ENCODE peak calls at places on chromosomes 11 and 22, in ten cellular contexts. Y is cardiac muscle cell, D is substantia nigra, W is A549, U is aorta, O is OCI-LY7, R is right atrium auricular region, E is caudate nucleus, G is sigmoid colon, Z is colonic mucosa. L is an unnamed sample.

GRCh38 chr11:11396290-11397042 is 43.4 kb upstream of the CSNK2A3 start:
- DNase-seq in Y (no peak), D (no peak), W (peak), U (no peak), O (no peak), R (no peak), E (no peak), G (no peak), Z (no peak), L (peak)

GRCh38 chr11:9158898-9159391 is 67.5 kb upstream of the SCUBE2 start:
- DNase-seq in Y (no peak), D (no peak), W (no peak), U (no peak), O (no peak), R (no peak), E (no peak), G (no peak), Z (no peak), L (peak)

GRCh38 chr22:37636186-37636948 is 3.1 kb upstream of the SH3BP1 start:
- DNase-seq in Y (no peak), D (no peak), W (no peak), U (no peak), O (no peak), R (no peak), E (no peak), G (no peak), Z (no peak), L (no peak)

GRCh38 chr11:14357843-14358728 is 897 bp downstream of the RRAS2 start:
- DNase-seq in Y (peak), D (no peak), W (peak), U (peak), O (no peak), R (no peak), E (no peak), G (peak), Z (peak), L (peak)

GRCh38 chr11:119730789-119731386 is 1.9 kb upstream of the NECTIN1 start:
- DNase-seq in Y (no peak), D (no peak), W (no peak), U (no peak), O (no peak), R (no peak), E (no peak), G (no peak), Z (no peak), L (no peak)

GRCh38 chr22:47444746-47445065 is 682.3 kb downstream of the TBC1D22A start:
- DNase-seq in Y (no peak), D (no peak), W (no peak), U (no peak), O (no peak), R (no peak), E (no peak), G (peak), Z (peak), L (no peak)

GRCh38 chr11:104033134-104033533 is 3.3 kb upstream of the DDI1 start:
- DNase-seq in Y (no peak), D (no peak), W (peak), U (no peak), O (no peak), R (no peak), E (no peak), G (no peak), Z (no peak), L (peak)

GRCh38 chr22:46079861-46080821 is 70.2 kb upstream of the PPARA start:
- DNase-seq in Y (no peak), D (peak), W (peak), U (peak), O (no peak), R (peak), E (peak), G (peak), Z (no peak), L (peak)

GRCh38 chr11:116701297-116701801 is 71.4 kb downstream of the BUD13 start:
- DNase-seq in Y (no peak), D (no peak), W (no peak), U (no peak), O (no peak), R (no peak), E (no peak), G (peak), Z (no peak), L (no peak)

GRCh38 chr11:64516226-64516625 is 74.8 kb upstream of the SLC22A12 start:
- DNase-seq in Y (no peak), D (no peak), W (no peak), U (no peak), O (peak), R (no peak), E (no peak), G (no peak), Z (peak), L (no peak)

GRCh38 chr11:57276169-57276854 is 39.3 kb upstream of the APLNR start:
- DNase-seq in Y (no peak), D (no peak), W (no peak), U (no peak), O (no peak), R (no peak), E (no peak), G (no peak), Z (no peak), L (no peak)

GRCh38 chr22:45227645-45228400 is 12.9 kb downstream of the KIAA0930 start:
- DNase-seq in Y (no peak), D (no peak), W (no peak), U (peak), O (no peak), R (no peak), E (peak), G (no peak), Z (no peak), L (no peak)

GRCh38 chr11:70541176-70541575 is 142.8 kb downstream of the CTTN start:
- DNase-seq in Y (no peak), D (no peak), W (no peak), U (no peak), O (no peak), R (no peak), E (no peak), G (no peak), Z (no peak), L (no peak)

GRCh38 chr11:109865558-109866186 is 227.5 kb upstream of the ZC3H12C start:
- DNase-seq in Y (no peak), D (no peak), W (peak), U (no peak), O (no peak), R (no peak), E (no peak), G (no peak), Z (peak), L (no peak)

GRCh38 chr11:1074244-1075221 is at the start of gene MUC2:
- DNase-seq in Y (no peak), D (no peak), W (no peak), U (peak), O (no peak), R (no peak), E (no peak), G (peak), Z (no peak), L (no peak)

GRCh38 chr11:25587496-25587895 is 744.4 kb upstream of the ANO3 start:
- DNase-seq in Y (no peak), D (no peak), W (no peak), U (no peak), O (no peak), R (no peak), E (no peak), G (no peak), Z (no peak), L (no peak)

GRCh38 chr22:40855960-40856512 is 403 bp downstream of the ST13 start:
- DNase-seq in Y (peak), D (no peak), W (peak), U (peak), O (peak), R (no peak), E (peak), G (peak), Z (peak), L (peak)

GRCh38 chr11:130127509-130127908 is 32.1 kb upstream of the ST14 start:
- DNase-seq in Y (no peak), D (no peak), W (no peak), U (no peak), O (no peak), R (no peak), E (no peak), G (no peak), Z (no peak), L (no peak)

GRCh38 chr22:32649515-32650200 is 151.8 kb upstream of the TIMP3 start:
- DNase-seq in Y (no peak), D (no peak), W (peak), U (peak), O (no peak), R (peak), E (no peak), G (peak), Z (no peak), L (no peak)

GRCh38 chr11:2930705-2931415 is 1.6 kb upstream of the PHLDA2 start:
- DNase-seq in Y (peak), D (no peak), W (peak), U (peak), O (peak), R (no peak), E (no peak), G (peak), Z (peak), L (peak)

GRCh38 chr11:77121876-77122575 is 6.0 kb upstream of the MYO7A start:
- DNase-seq in Y (no peak), D (no peak), W (no peak), U (peak), O (no peak), R (no peak), E (no peak), G (no peak), Z (no peak), L (no peak)

GRCh38 chr22:39534591-39535301 is 2.2 kb upstream of the RPS19BP1 start:
- DNase-seq in Y (peak), D (peak), W (peak), U (peak), O (peak), R (peak), E (no peak), G (peak), Z (peak), L (peak)

GRCh38 chr11:102831128-102831708 is 12.2 kb downstream of the MMP3 start:
- DNase-seq in Y (peak), D (peak), W (peak), U (peak), O (no peak), R (no peak), E (no peak), G (peak), Z (peak), L (no peak)

GRCh38 chr11:111694851-111695250 is 71.3 kb downstream of the PPP2R1B start:
- DNase-seq in Y (no peak), D (no peak), W (peak), U (no peak), O (peak), R (no peak), E (no peak), G (no peak), Z (no peak), L (no peak)

GRCh38 chr22:41048791-41049717 is 43.3 kb upstream of the EP300 start:
- DNase-seq in Y (peak), D (peak), W (no peak), U (peak), O (no peak), R (peak), E (no peak), G (peak), Z (peak), L (no peak)

GRCh38 chr11:65439331-65440181 is 17.0 kb downstream of the NEAT1 start:
- DNase-seq in Y (no peak), D (no peak), W (peak), U (no peak), O (no peak), R (peak), E (no peak), G (peak), Z (peak), L (no peak)

GRCh38 chr11:62933285-62933684 is 12.1 kb upstream of the CHRM1 start:
- DNase-seq in Y (no peak), D (no peak), W (no peak), U (no peak), O (no peak), R (no peak), E (no peak), G (no peak), Z (peak), L (no peak)

GRCh38 chr11:27241316-27242122 is 121.5 kb downstream of the CCDC34 start:
- DNase-seq in Y (no peak), D (no peak), W (peak), U (no peak), O (no peak), R (no peak), E (no peak), G (no peak), Z (no peak), L (peak)

GRCh38 chr11:7600205-7600775 is 73.0 kb downstream of the CYB5R2 start:
- DNase-seq in Y (no peak), D (no peak), W (peak), U (peak), O (no peak), R (peak), E (peak), G (peak), Z (no peak), L (peak)

GRCh38 chr11:80285076-80285790 is 844.4 kb upstream of the TENM4 start:
- DNase-seq in Y (no peak), D (no peak), W (no peak), U (no peak), O (no peak), R (no peak), E (no peak), G (no peak), Z (no peak), L (no peak)

GRCh38 chr11:130640526-130640925 is 192.1 kb downstream of the ADAMTS15 start:
- DNase-seq in Y (no peak), D (no peak), W (no peak), U (no peak), O (no peak), R (no peak), E (no peak), G (no peak), Z (no peak), L (no peak)

GRCh38 chr11:108790501-108791299 is 125.8 kb downstream of the DDX10 start:
- DNase-seq in Y (no peak), D (no peak), W (no peak), U (no peak), O (no peak), R (no peak), E (no peak), G (no peak), Z (no peak), L (no peak)

GRCh38 chr22:45317551-45318167 is 7.9 kb downstream of the FAM118A start:
- DNase-seq in Y (no peak), D (no peak), W (peak), U (peak), O (no peak), R (peak), E (no peak), G (peak), Z (peak), L (no peak)

GRCh38 chr11:45887587-45887986 is 2.1 kb downstream of the MAPK8IP1 start:
- DNase-seq in Y (no peak), D (no peak), W (no peak), U (no peak), O (no peak), R (no peak), E (no peak), G (no peak), Z (no peak), L (no peak)

GRCh38 chr22:30877662-30878515 is 90.7 kb downstream of the MORC2 start:
- DNase-seq in Y (no peak), D (no peak), W (no peak), U (peak), O (no peak), R (no peak), E (no peak), G (peak), Z (no peak), L (no peak)

GRCh38 chr11:31702966-31703365 is 108.2 kb downstream of the PAX6 start:
- DNase-seq in Y (no peak), D (no peak), W (peak), U (no peak), O (no peak), R (no peak), E (no peak), G (no peak), Z (no peak), L (no peak)

GRCh38 chr11:128738942-128739341 is 45.1 kb downstream of the FLI1 start:
- DNase-seq in Y (no peak), D (no peak), W (no peak), U (no peak), O (peak), R (no peak), E (no peak), G (no peak), Z (no peak), L (no peak)

GRCh38 chr11:125592305-125593112 is at the start of gene STT3A:
- DNase-seq in Y (peak), D (peak), W (peak), U (peak), O (peak), R (peak), E (peak), G (peak), Z (peak), L (peak)

GRCh38 chr11:19208959-19209568 is 7.3 kb upstream of the CSRP3 start:
- DNase-seq in Y (no peak), D (no peak), W (no peak), U (no peak), O (no peak), R (no peak), E (no peak), G (no peak), Z (no peak), L (no peak)

GRCh38 chr11:85628771-85629341 is 463 bp downstream of the TMEM126B start:
- DNase-seq in Y (no peak), D (no peak), W (no peak), U (no peak), O (no peak), R (no peak), E (no peak), G (no peak), Z (peak), L (no peak)

GRCh38 chr22:28032896-28033295 is 113.8 kb upstream of the PITPNB start:
- DNase-seq in Y (peak), D (no peak), W (no peak), U (no peak), O (no peak), R (no peak), E (no peak), G (no peak), Z (peak), L (no peak)

GRCh38 chr22:28034145-28034759 is 115.2 kb upstream of the PITPNB start:
- DNase-seq in Y (no peak), D (no peak), W (no peak), U (no peak), O (no peak), R (no peak), E (no peak), G (no peak), Z (peak), L (no peak)

GRCh38 chr22:28030442-28030841 is 111.4 kb upstream of the PITPNB start:
- DNase-seq in Y (no peak), D (no peak), W (no peak), U (no peak), O (no peak), R (no peak), E (no peak), G (no peak), Z (no peak), L (no peak)

GRCh38 chr22:28031383-28031922 is 112.4 kb upstream of the PITPNB start:
- DNase-seq in Y (no peak), D (no peak), W (no peak), U (no peak), O (no peak), R (no peak), E (no peak), G (no peak), Z (peak), L (no peak)

GRCh38 chr22:28034760-28035401 is 115.8 kb upstream of the PITPNB start:
- DNase-seq in Y (peak), D (no peak), W (no peak), U (no peak), O (no peak), R (peak), E (no peak), G (peak), Z (peak), L (no peak)
- H3K27ac ChIP-seq in Y (peak), D (peak), W (no peak), U (no peak), O (no peak), R (peak), E (peak), G (peak), Z (no peak), L (peak)

DNA sequence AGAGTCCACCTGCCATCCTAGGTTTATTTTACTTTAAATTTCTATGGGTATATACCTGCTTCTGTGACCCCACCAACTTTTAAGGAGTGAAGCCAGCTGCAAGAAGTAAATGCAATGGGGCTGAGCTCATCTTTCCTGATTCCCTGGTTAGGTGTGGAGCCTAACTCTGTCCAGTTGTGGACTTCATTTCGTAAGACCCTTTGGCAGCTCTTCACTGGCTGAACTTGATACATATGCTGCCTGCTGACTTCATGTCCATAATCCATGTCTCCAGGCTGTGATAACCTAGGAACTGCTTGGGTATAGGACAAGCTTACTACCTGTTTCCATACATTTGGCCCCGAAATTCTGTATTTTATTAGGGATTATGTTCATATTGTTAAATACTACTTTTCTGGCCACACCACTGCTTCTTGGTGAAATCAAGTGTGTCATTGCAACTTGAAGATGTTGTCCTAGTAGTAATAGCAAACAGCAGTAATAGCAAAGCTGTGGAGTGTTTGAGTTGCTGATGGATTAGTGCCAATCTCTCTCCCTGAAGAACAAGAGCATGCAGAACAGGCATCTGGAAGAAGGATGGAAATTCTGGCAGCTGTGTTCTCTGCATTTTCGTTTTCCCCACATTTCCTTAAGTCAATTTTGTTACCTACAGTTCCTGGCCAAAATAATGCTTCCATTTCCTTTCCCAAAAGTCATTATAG is 31.2 kb downstream of the LDLRAD3 start:
- DNase-seq in Y (no peak), D (no peak), W (no peak), U (no peak), O (no peak), R (no peak), E (no peak), G (no peak), Z (no peak), L (no peak)
- H3K27ac ChIP-seq in Y (no peak), D (no peak), W (no peak), U (no peak), O (no peak), R (no peak), E (no peak), G (no peak), Z (no peak), L (no peak)

GRCh38 chr11:46948378-46949131 is 12.0 kb downstream of the CSTPP1 start:
- DNase-seq in Y (no peak), D (no peak), W (peak), U (no peak), O (no peak), R (no peak), E (no peak), G (no peak), Z (peak), L (peak)
- H3K27ac ChIP-seq in Y (no peak), D (no peak), W (peak), U (no peak), O (no peak), R (no peak), E (no peak), G (peak), Z (peak), L (no peak)

GRCh38 chr11:55106391-55106790 is 155.6 kb upstream of the TRIM48 start:
- DNase-seq in Y (no peak), D (no peak), W (peak), U (no peak), O (no peak), R (no peak), E (no peak), G (no peak), Z (no peak), L (no peak)
- H3K27ac ChIP-seq in Y (no peak), D (no peak), W (no peak), U (no peak), O (no peak), R (no peak), E (no peak), G (no peak), Z (no peak), L (no peak)

GRCh38 chr11:34564406-34564805 is 50.8 kb upstream of the ELF5 start:
- DNase-seq in Y (no peak), D (no peak), W (no peak), U (no peak), O (no peak), R (no peak), E (no peak), G (no peak), Z (no peak), L (peak)
- H3K27ac ChIP-seq in Y (no peak), D (no peak), W (no peak), U (no peak), O (no peak), R (no peak), E (peak), G (no peak), Z (no peak), L (no peak)

GRCh38 chr11:33708970-33709369 is 8.3 kb upstream of the C11orf91 start:
- DNase-seq in Y (no peak), D (no peak), W (no peak), U (no peak), O (no peak), R (no peak), E (no peak), G (no peak), Z (no peak), L (no peak)
- H3K27ac ChIP-seq in Y (no peak), D (no peak), W (peak), U (no peak), O (no peak), R (peak), E (no peak), G (no peak), Z (no peak), L (no peak)

GRCh38 chr11:114442559-114442958 is 3.3 kb downstream of the REXO2 start:
- DNase-seq in Y (no peak), D (no peak), W (no peak), U (no peak), O (no peak), R (no peak), E (no peak), G (no peak), Z (no peak), L (no peak)

GRCh38 chr11:114439229-114440120 is at the start of gene REXO2:
- DNase-seq in Y (peak), D (peak), W (peak), U (peak), O (peak), R (peak), E (peak), G (peak), Z (peak), L (peak)

GRCh38 chr11:114440121-114440860 is 1.0 kb downstream of the REXO2 start:
- DNase-seq in Y (peak), D (no peak), W (no peak), U (no peak), O (peak), R (no peak), E (no peak), G (no peak), Z (no peak), L (no peak)

GRCh38 chr11:114441921-114442320 is 2.7 kb downstream of the REXO2 start:
- DNase-seq in Y (no peak), D (no peak), W (no peak), U (no peak), O (no peak), R (no peak), E (no peak), G (no peak), Z (no peak), L (no peak)

GRCh38 chr11:114440971-114441810 is 1.9 kb downstream of the REXO2 start:
- DNase-seq in Y (no peak), D (no peak), W (no peak), U (no peak), O (peak), R (no peak), E (no peak), G (no peak), Z (no peak), L (no peak)
- H3K27ac ChIP-seq in Y (peak), D (no peak), W (no peak), U (no peak), O (no peak), R (peak), E (no peak), G (peak), Z (no peak), L (no peak)